ENCODE peak calls at places on chromosomes 11 and 22, in four cellular contexts. D is stimulated activated CD8-positive, alpha-beta memory T cell treated with anti-CD3 and anti-CD28 coated beads, Interleukin-4, amount 100 ng/mL, for 1 hour; Q is AG10803; M is A549. S is an unnamed sample.

GRCh38 chr11:82775736-82776346 is 42.2 kb upstream of the FAM181B start:
- DNase-seq in D (no peak), Q (peak), M (peak), S (peak)

GRCh38 chr11:4093519-4094347 is 866 bp upstream of the RRM1 start:
- DNase-seq in D (no peak), Q (no peak), M (peak), S (peak)

GRCh38 chr11:748007-748359 is 719 bp downstream of the TALDO1 start:
- DNase-seq in D (no peak), Q (peak), M (no peak), S (no peak)

GRCh38 chr11:14132312-14132711 is 169.8 kb downstream of the SPON1 start:
- DNase-seq in D (no peak), Q (peak), M (no peak), S (peak)

GRCh38 chr22:23107487-23108323 is 34.1 kb downstream of the RSPH14 start:
- DNase-seq in D (no peak), Q (no peak), M (no peak), S (no peak)

GRCh38 chr11:6856871-6857270 is 6.0 kb upstream of the OR10A2 start:
- DNase-seq in D (no peak), Q (no peak), M (no peak), S (no peak)

GRCh38 chr11:66684635-66685034 is 6.9 kb upstream of the RBM4B start:
- DNase-seq in D (no peak), Q (no peak), M (no peak), S (no peak)

GRCh38 chr11:9858218-9858617 is 194.3 kb downstream of the SWAP70 start:
- DNase-seq in D (no peak), Q (no peak), M (no peak), S (no peak)

GRCh38 chr11:117572129-117572528 is 224.9 kb downstream of the DSCAML1 start:
- DNase-seq in D (no peak), Q (no peak), M (no peak), S (no peak)

GRCh38 chr11:110323786-110324185 is 27.4 kb upstream of the RDX start:
- DNase-seq in D (no peak), Q (no peak), M (no peak), S (no peak)

GRCh38 chr11:117316197-117316961 is at the start of gene BACE1:
- DNase-seq in D (no peak), Q (peak), M (peak), S (peak)

GRCh38 chr22:21054046-21054713 is 8.4 kb downstream of the LRRC74B start:
- DNase-seq in D (no peak), Q (no peak), M (no peak), S (no peak)

GRCh38 chr22:48740731-48741405 is 1086.8 kb downstream of the BRD1 start:
- DNase-seq in D (no peak), Q (no peak), M (no peak), S (no peak)

GRCh38 chr11:78583889-78584288 is 9.2 kb upstream of the NARS2 start:
- DNase-seq in D (no peak), Q (no peak), M (no peak), S (no peak)

GRCh38 chr11:118956094-118956846 is at the start of gene UPK2:
- DNase-seq in D (peak), Q (peak), M (peak), S (peak)

S was measured in AG08395.